ENCODE peak calls at places on chromosomes 11 and 22, in eight cellular contexts. K, J, C, U, Q, P, N and B are unnamed samples.

GRCh38 chr11:13663631-13664071 is 4.8 kb upstream of the FAR1 start:
- DNase-seq in K (no peak), J (no peak), C (peak), U (no peak), Q (no peak), P (no peak), N (no peak), B (no peak)

GRCh38 chr11:73383249-73384126 is 7.3 kb downstream of the RELT start:
- DNase-seq in K (no peak), J (no peak), C (peak), U (no peak), Q (no peak), P (no peak), N (peak), B (no peak)

GRCh38 chr11:23644443-23644842 is 784.2 kb upstream of the CCDC179 start:
- DNase-seq in K (no peak), J (no peak), C (no peak), U (no peak), Q (no peak), P (no peak), N (no peak), B (no peak)

GRCh38 chr11:57546869-57547518 is 9.6 kb downstream of the SMTNL1 start:
- DNase-seq in K (no peak), J (peak), C (no peak), U (peak), Q (no peak), P (no peak), N (no peak), B (no peak)

GRCh38 chr11:77547863-77548551 is 41.7 kb upstream of the AQP11 start:
- DNase-seq in K (peak), J (peak), C (peak), U (peak), Q (no peak), P (no peak), N (no peak), B (peak)

GRCh38 chr22:49649166-49649565 is 178.5 kb downstream of the BRD1 start:
- DNase-seq in K (no peak), J (no peak), C (no peak), U (no peak), Q (no peak), P (no peak), N (no peak), B (no peak)

GRCh38 chr22:17575151-17575550 is 11.9 kb downstream of the SLC25A18 start:
- DNase-seq in K (no peak), J (no peak), C (no peak), U (no peak), Q (no peak), P (no peak), N (no peak), B (no peak)

GRCh38 chr11:13007702-13008435 is 1.2 kb upstream of the RASSF10 start:
- DNase-seq in K (no peak), J (no peak), C (no peak), U (peak), Q (no peak), P (no peak), N (peak), B (no peak)

GRCh38 chr11:71109586-71109985 is 142.8 kb downstream of the SHANK2 start:
- DNase-seq in K (no peak), J (no peak), C (no peak), U (no peak), Q (no peak), P (no peak), N (no peak), B (no peak)

GRCh38 chr22:39558950-39559349 is 11.6 kb upstream of the CACNA1I start:
- DNase-seq in K (no peak), J (no peak), C (no peak), U (no peak), Q (no peak), P (no peak), N (no peak), B (no peak)

GRCh38 chr11:131666617-131667016 is 296.2 kb downstream of the NTM start:
- DNase-seq in K (no peak), J (no peak), C (no peak), U (no peak), Q (no peak), P (peak), N (no peak), B (no peak)

GRCh38 chr11:32309541-32310217 is 125.7 kb downstream of the WT1 start:
- DNase-seq in K (no peak), J (no peak), C (no peak), U (no peak), Q (no peak), P (no peak), N (no peak), B (no peak)

GRCh38 chr22:47335460-47335859 is 573.0 kb downstream of the TBC1D22A start:
- DNase-seq in K (no peak), J (no peak), C (no peak), U (no peak), Q (no peak), P (no peak), N (no peak), B (no peak)

GRCh38 chr22:50250555-50251471 is at the start of gene HDAC10:
- DNase-seq in K (peak), J (peak), C (peak), U (no peak), Q (no peak), P (peak), N (peak), B (no peak)

GRCh38 chr11:62353841-62354240 is 16.6 kb downstream of the ASRGL1 start:
- DNase-seq in K (no peak), J (no peak), C (no peak), U (no peak), Q (no peak), P (no peak), N (peak), B (no peak)

GRCh38 chr11:129210831-129211181 is 18.7 kb upstream of the ARHGAP32 start:
- DNase-seq in K (no peak), J (no peak), C (no peak), U (no peak), Q (no peak), P (no peak), N (no peak), B (no peak)

GRCh38 chr11:74559934-74560309 is 32.5 kb upstream of the POLD3 start:
- DNase-seq in K (no peak), J (no peak), C (no peak), U (peak), Q (no peak), P (no peak), N (no peak), B (no peak)

GRCh38 chr11:83508804-83509203 is 222.6 kb upstream of the CCDC90B start:
- DNase-seq in K (no peak), J (no peak), C (peak), U (no peak), Q (no peak), P (no peak), N (no peak), B (no peak)

GRCh38 chr11:86919557-86920210 is 35.5 kb downstream of the FZD4 start:
- DNase-seq in K (no peak), J (peak), C (no peak), U (peak), Q (no peak), P (no peak), N (no peak), B (peak)

GRCh38 chr11:134409552-134410429 is 2.3 kb downstream of the B3GAT1 start:
- DNase-seq in K (no peak), J (no peak), C (no peak), U (no peak), Q (no peak), P (no peak), N (peak), B (no peak)

GRCh38 chr11:33829430-33830141 is 55.3 kb upstream of the FBXO3 start:
- DNase-seq in K (peak), J (peak), C (peak), U (peak), Q (no peak), P (no peak), N (peak), B (peak)

GRCh38 chr11:58024601-58025091 is 965 bp downstream of the OR9Q1 start:
- DNase-seq in K (no peak), J (no peak), C (peak), U (no peak), Q (peak), P (no peak), N (peak), B (peak)

GRCh38 chr22:50136431-50137047 is 34.0 kb upstream of the PANX2 start:
- DNase-seq in K (no peak), J (no peak), C (no peak), U (no peak), Q (no peak), P (no peak), N (no peak), B (no peak)

GRCh38 chr11:33368931-33369330 is 111.8 kb downstream of the HIPK3 start:
- DNase-seq in K (no peak), J (no peak), C (no peak), U (no peak), Q (no peak), P (no peak), N (no peak), B (no peak)

GRCh38 chr11:70155386-70155785 is 47.7 kb upstream of the FADD start:
- DNase-seq in K (no peak), J (no peak), C (no peak), U (no peak), Q (no peak), P (no peak), N (no peak), B (no peak)

GRCh38 chr11:125376856-125377255 is 119.2 kb downstream of the FEZ1 start:
- DNase-seq in K (no peak), J (no peak), C (no peak), U (no peak), Q (no peak), P (no peak), N (no peak), B (no peak)

GRCh38 chr22:49999063-49999900 is 13.3 kb downstream of the IL17REL start:
- DNase-seq in K (no peak), J (peak), C (peak), U (no peak), Q (peak), P (no peak), N (no peak), B (no peak)

GRCh38 chr22:49616356-49617231 is 211.1 kb downstream of the BRD1 start:
- DNase-seq in K (no peak), J (no peak), C (no peak), U (no peak), Q (peak), P (no peak), N (no peak), B (no peak)

GRCh38 chr22:43001271-43002197 is 13.4 kb downstream of the PACSIN2 start:
- DNase-seq in K (no peak), J (no peak), C (no peak), U (no peak), Q (no peak), P (peak), N (no peak), B (no peak)

GRCh38 chr11:104572279-104572678 is 326.0 kb downstream of the CASP12 start:
- DNase-seq in K (no peak), J (no peak), C (no peak), U (no peak), Q (no peak), P (no peak), N (no peak), B (no peak)

GRCh38 chr11:130066338-130066737 is 3.4 kb upstream of the APLP2 start:
- DNase-seq in K (no peak), J (no peak), C (peak), U (no peak), Q (no peak), P (no peak), N (no peak), B (no peak)

GRCh38 chr11:82883853-82884252 is 16.4 kb downstream of the PRCP start:
- DNase-seq in K (no peak), J (no peak), C (no peak), U (no peak), Q (no peak), P (no peak), N (no peak), B (no peak)

DNA sequence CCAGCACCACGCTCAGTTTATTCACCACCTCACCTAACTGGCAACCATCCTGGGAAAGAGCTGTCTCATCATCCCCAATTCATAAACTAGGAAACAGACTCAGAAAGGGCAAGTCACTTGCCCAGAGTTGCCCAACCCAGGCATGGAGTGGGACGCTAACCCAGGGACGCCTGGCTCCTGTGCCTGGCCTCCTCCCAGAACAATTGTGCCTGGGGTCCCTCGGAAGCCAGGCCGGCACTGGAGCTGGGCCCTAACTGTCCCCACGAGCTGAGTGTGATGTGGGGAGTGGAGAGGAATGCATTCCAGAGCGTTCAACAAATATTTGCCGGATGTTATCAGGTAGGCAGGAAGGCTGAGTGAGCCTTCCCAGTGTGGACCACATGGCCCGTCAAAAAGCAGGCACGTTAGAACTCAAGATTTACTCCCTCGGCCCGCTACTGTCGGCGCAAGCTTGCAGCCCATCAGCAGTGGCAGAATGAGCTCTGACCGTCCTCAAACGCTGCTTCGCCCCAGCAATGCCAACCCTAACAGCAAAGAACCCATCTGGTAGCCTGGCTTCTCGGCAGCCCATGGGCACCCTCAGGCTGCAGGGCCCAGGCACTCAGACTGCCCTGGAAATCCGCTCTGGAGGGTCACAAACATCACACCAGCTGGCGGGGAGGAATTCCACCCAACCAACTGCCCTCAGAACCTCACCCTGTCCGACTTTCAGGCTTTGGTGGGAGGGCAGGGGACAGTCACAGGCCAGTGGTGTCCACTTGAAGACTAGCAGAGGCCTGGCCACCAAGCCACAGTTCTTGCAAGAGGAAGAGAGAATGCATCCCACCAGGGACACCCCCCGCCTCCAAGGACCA is 35.6 kb downstream of the MYH9 start:
- DNase-seq in K (no peak), J (no peak), C (no peak), U (no peak), Q (no peak), P (no peak), N (peak), B (no peak)
- TF ChIP-seq POLR2A in K (no peak), J (no peak), C (no peak), U (peak), Q (no peak), P (no peak), N (no peak), B (no peak)

DNA sequence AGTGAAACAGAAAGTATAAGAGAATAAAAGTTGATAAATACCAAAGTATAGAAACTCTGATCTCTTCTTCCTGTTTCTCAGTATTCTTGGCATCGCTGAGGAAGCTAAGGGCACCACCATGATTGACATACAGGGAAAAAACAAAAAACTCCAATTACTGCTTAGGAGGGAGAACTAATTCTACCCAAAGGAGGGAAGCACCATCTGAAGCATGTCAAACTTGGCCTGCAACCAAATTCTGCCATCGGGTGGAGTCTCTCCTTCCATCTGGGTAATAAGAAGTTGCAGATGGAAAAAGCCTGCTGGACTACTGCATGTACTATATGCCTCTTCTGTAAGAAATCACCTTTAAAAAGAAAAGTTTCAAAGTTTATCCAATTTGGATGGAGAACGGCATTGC is 30.5 kb upstream of the PPP2R1B start:
- DNase-seq in K (no peak), J (no peak), C (no peak), U (no peak), Q (no peak), P (no peak), N (no peak), B (no peak)
- H3K4me3 ChIP-seq in K (no peak), J (no peak), C (no peak), U (no peak), Q (no peak), P (no peak), N (no peak), B (no peak)

GRCh38 chr22:24333301-24333700 is 62.7 kb downstream of the SPECC1L start:
- DNase-seq in K (no peak), J (no peak), C (no peak), U (no peak), Q (no peak), P (no peak), N (no peak), B (no peak)
- TF ChIP-seq EP300 in K (no peak), J (no peak), C (no peak), U (no peak), Q (no peak), P (no peak), N (no peak), B (no peak)

DNA sequence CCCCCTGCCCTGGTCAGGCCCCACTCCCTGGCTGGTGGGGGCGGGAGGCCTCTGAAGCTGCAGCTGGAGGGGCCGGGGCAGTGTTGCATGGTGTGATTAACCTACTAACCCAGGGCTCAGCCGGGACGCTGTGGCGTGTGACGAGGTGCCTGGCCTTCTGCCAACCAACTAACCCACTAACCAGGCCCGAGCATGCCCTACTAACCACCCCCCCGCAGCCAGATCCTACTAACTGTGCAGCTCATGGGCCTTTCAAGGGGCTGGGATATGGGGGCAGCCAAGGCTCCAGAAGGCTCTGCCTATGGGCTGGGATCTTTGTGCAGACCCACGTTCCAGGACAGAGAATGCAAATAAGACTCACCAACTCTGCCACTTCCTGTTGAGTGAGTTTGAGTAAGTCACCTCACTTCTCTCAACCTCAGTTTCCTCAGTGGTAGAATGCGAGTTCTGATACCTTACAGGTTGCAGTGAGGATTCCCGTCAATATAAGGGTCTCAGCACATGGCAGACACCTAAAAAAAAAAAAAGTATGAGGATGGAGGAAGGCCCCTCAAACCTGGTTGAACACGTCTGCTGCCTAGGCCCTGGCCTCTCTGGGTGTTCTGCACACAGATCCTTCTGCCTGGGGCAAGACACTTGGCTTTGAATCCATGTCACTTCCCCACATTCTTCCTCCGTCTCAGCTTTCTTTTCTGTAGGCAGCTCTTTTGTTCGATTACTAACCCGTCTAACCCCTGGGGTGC is 14.1 kb downstream of the MIAT start:
- DNase-seq in K (peak), J (no peak), C (peak), U (no peak), Q (peak), P (peak), N (peak), B (peak)
- TF ChIP-seq POLR2A in K (no peak), J (no peak), C (no peak), U (no peak), Q (no peak), P (no peak), N (no peak), B (no peak)

DNA sequence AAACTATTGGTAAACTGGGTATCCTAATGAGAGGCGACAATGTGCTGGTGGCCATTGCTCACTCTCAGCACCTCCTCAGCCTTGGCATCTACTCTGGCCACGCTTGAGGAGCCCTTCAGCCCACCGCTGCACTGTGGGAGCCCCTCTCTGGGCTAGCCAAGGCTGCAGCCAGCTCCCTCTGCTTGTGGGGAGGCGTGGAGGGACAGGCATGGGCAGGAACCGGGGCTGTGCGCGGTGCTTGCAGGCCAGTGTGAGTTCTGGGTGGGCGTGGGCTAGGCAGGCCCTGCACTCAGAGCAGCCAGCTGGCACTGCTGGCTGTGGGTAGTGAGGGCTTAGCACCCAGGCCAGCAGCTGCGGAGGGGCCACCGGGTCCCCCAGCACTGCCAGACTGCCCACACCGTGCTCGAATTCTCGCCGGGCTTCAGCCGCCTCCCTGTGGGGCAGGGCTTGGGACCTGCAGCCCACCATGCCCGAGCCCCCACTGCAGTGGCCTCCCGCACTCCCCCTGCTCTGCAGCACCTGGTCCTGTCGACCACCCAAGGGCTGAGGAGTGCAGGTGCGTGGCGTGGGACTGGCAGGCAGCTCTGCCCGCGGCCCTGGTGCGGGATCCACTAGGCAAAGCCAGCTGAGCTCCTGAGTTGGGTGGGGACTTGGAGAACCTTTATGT is 575.9 kb upstream of the ANO3 start:
- DNase-seq in K (no peak), J (no peak), C (no peak), U (no peak), Q (no peak), P (peak), N (no peak), B (no peak)
- H3K4me3 ChIP-seq in K (no peak), J (no peak), C (no peak), U (no peak), Q (no peak), P (no peak), N (no peak), B (no peak)

DNA sequence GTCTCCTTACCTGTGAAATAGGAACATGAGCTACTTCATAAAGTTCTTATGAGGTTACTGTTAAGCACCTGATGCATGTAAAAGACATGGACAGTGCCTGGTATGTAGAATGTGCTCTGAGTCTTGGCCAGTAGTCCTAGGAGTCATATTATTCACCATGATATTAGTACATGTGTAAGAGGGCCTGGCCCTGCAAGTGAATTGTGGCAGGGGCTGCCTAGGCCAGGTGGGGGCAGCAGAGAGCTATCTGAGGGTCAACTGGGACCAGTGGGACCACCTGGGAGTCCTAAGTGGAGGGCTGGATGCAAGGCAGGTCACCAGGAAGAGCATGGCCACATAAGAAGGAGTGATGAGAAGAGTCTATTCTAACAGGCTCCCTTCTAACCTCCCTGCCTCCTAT is 529.5 kb downstream of the SOX6 start:
- DNase-seq in K (peak), J (peak), C (peak), U (peak), Q (no peak), P (no peak), N (no peak), B (peak)
- TF ChIP-seq EP300 in K (no peak), J (no peak), C (no peak), U (no peak), Q (no peak), P (no peak), N (no peak), B (no peak)